ENCODE peak calls at places on chromosomes 2 and 18, in seven cellular contexts. U is dermis microvascular lymphatic vessel endothelial cell, V is LoVo, I is T-cell, Q is M059J, Y is tibial artery, D is choroid plexus epithelial cell. S is an unnamed sample.

GRCh38 chr18:67514901-67515540 is 1.5 kb downstream of the DSEL start:
- DNase-seq in U (no peak), Y (no peak), I (no peak), V (no peak), Q (no peak), D (peak; percentile 33), S (no peak)

GRCh38 chr2:238939074-238939473 is 91.2 kb downstream of the TWIST2 start:
- DNase-seq in U (no peak), V (no peak), Y (peak; percentile 85), I (no peak), D (no peak), Q (no peak), S (peak; percentile 56)

GRCh38 chr2:238864207-238865014 is 16.5 kb downstream of the TWIST2 start:
- DNase-seq in U (peak; percentile 78), D (peak; percentile 98), I (no peak), Q (peak; percentile 97), Y (peak; percentile 95), V (peak; percentile 94), S (peak; percentile 86)

GRCh38 chr2:157256621-157257020 is 884 bp upstream of the GALNT5 start:
- DNase-seq in V (peak; percentile 22), I (no peak), Y (no peak), Q (peak; percentile 12), D (no peak), U (no peak), S (no peak)

GRCh38 chr18:8933714-8934284 is 168.7 kb upstream of the NDUFV2 start:
- DNase-seq in U (no peak), Q (peak; percentile 82), Y (no peak), I (no peak), V (no peak), D (peak; percentile 18), S (no peak)

GRCh38 chr2:145789636-145790035 is 1269.7 kb upstream of the ZEB2 start:
- DNase-seq in V (no peak), I (no peak), Y (no peak), Q (no peak), U (no peak), D (no peak), S (no peak)

GRCh38 chr2:19021100-19021476 is 337.3 kb downstream of the OSR1 start:
- DNase-seq in I (no peak), U (no peak), V (peak; percentile 18), D (peak; percentile 92), Q (peak; percentile 84), Y (no peak), S (no peak)

GRCh38 chr18:75109001-75109400 is 99.9 kb downstream of the PTGR3 start:
- DNase-seq in Q (no peak), D (no peak), I (no peak), Y (no peak), V (no peak), U (no peak), S (no peak)

GRCh38 chr2:5982217-5982910 is 290.2 kb downstream of the SOX11 start:
- DNase-seq in D (no peak), I (no peak), V (no peak), U (no peak), Y (no peak), Q (no peak), S (no peak)

GRCh38 chr18:30903566-30903965 is 139.0 kb downstream of the DSC3 start:
- DNase-seq in Q (peak; percentile 42), D (peak; percentile 38), V (no peak), U (no peak), Y (no peak), I (no peak), S (no peak)

GRCh38 chr2:152166633-152167032 is 8.9 kb downstream of the STAM2 start:
- DNase-seq in I (no peak), Q (no peak), U (no peak), Y (no peak), D (peak; percentile 70), V (no peak), S (no peak)

GRCh38 chr2:70789304-70790078 is 952 bp downstream of the FIGLA start:
- DNase-seq in I (peak; percentile 60), V (no peak), D (peak; percentile 58), Q (peak; percentile 54), U (peak; percentile 43), Y (peak; percentile 72), S (no peak)

GRCh38 chr2:61172671-61173070 is 10.7 kb downstream of the C2orf74 start:
- DNase-seq in Y (no peak), V (no peak), U (no peak), I (no peak), D (no peak), Q (no peak), S (no peak)

GRCh38 chr2:121491566-121491965 is 39.1 kb upstream of the RNU4ATAC start:
- DNase-seq in V (no peak), U (no peak), Y (no peak), I (no peak), D (no peak), Q (no peak), S (no peak)

GRCh38 chr2:187775196-187775595 is 221.0 kb upstream of the TFPI start:
- DNase-seq in I (no peak), D (no peak), U (no peak), Q (no peak), Y (no peak), V (no peak), S (no peak)

GRCh38 chr18:45588831-45589558 is 26.3 kb upstream of the SLC14A2 start:
- DNase-seq in Y (no peak), Q (peak; percentile 66), U (no peak), V (no peak), I (no peak), D (peak; percentile 75), S (no peak)

GRCh38 chr2:28378679-28379392 is 13.8 kb upstream of the FOSL2 start:
- DNase-seq in D (no peak), V (no peak), Q (no peak), U (no peak), I (no peak), Y (no peak), S (no peak)

GRCh38 chr2:175838979-175839378 is 163.1 kb downstream of the LNPK start:
- DNase-seq in D (no peak), Q (no peak), I (no peak), Y (no peak), V (no peak), U (no peak), S (no peak)

GRCh38 chr2:11513319-11513718 is 20.5 kb upstream of the GREB1 start:
- DNase-seq in V (no peak), I (no peak), U (no peak), Q (no peak), D (no peak), Y (no peak), S (no peak)

GRCh38 chr2:43276962-43277383 is 50.6 kb upstream of the ZFP36L2 start:
- DNase-seq in V (peak; percentile 43), D (peak; percentile 44), U (no peak), Q (peak; percentile 73), I (no peak), Y (peak; percentile 69), S (no peak)

GRCh38 chr2:150280255-150280654 is 207.2 kb downstream of the RND3 start:
- DNase-seq in D (peak; percentile 73), I (no peak), V (no peak), U (no peak), Y (no peak), Q (peak; percentile 49), S (no peak)

GRCh38 chr2:107072150-107072940 is 186.4 kb upstream of the ST6GAL2 start:
- DNase-seq in D (peak; percentile 69), Y (no peak), I (no peak), V (no peak), Q (no peak), U (no peak), S (no peak)

GRCh38 chr2:32849456-32850194 is 97.1 kb upstream of the LTBP1 start:
- DNase-seq in V (no peak), I (no peak), Q (no peak), D (peak; percentile 36), Y (no peak), U (no peak), S (no peak)

GRCh38 chr2:233227579-233227978 is 23.9 kb upstream of the ATG16L1 start:
- DNase-seq in U (no peak), V (no peak), I (no peak), Y (no peak), D (no peak), Q (no peak), S (no peak)

GRCh38 chr2:168851674-168852320 is 38.4 kb downstream of the SPC25 start:
- DNase-seq in I (no peak), Y (no peak), U (no peak), V (peak; percentile 39), Q (peak; percentile 82), D (peak; percentile 91), S (no peak)

GRCh38 chr2:37098416-37099118 is 14.2 kb downstream of the GPATCH11 start:
- DNase-seq in U (no peak), Q (peak; percentile 32), D (no peak), V (no peak), Y (no peak), I (no peak), S (no peak)

GRCh38 chr2:12177052-12177994 is 430.9 kb downstream of the LPIN1 start:
- DNase-seq in U (no peak), Y (no peak), Q (peak; percentile 96), I (no peak), D (peak; percentile 66), V (peak; percentile 24), S (no peak)

GRCh38 chr18:49570836-49571235 is 9.0 kb downstream of the LIPG start:
- DNase-seq in I (no peak), Q (no peak), Y (no peak), U (no peak), D (no peak), V (no peak), S (no peak)

GRCh38 chr2:173590278-173590811 is 235.7 kb downstream of the CDCA7 start:
- DNase-seq in V (peak; percentile 78), D (peak; percentile 84), U (peak; percentile 15), I (no peak), Q (peak; percentile 97), Y (peak; percentile 70), S (peak; percentile 82)

GRCh38 chr2:162244559-162245031 is 1.4 kb upstream of the FAP start:
- DNase-seq in U (no peak), Y (no peak), I (no peak), V (peak; percentile 4), D (peak; percentile 90), Q (peak; percentile 93), S (no peak)

GRCh38 chr2:152335016-152335850 is at the start of gene FMNL2:
- DNase-seq in Q (peak; percentile 80), I (peak; percentile 18), D (peak; percentile 77), Y (peak; percentile 93), V (peak; percentile 83), U (peak; percentile 61), S (peak; percentile 88)

GRCh38 chr2:64751286-64752260 is 97.9 kb upstream of the SERTAD2 start:
- DNase-seq in U (peak; percentile 23), Y (no peak), Q (peak; percentile 98), D (peak; percentile 71), I (no peak), V (peak; percentile 98), S (no peak)

GRCh38 chr18:36309436-36310391 is 12.2 kb downstream of the FHOD3 start:
- DNase-seq in U (no peak), D (peak; percentile 96), I (no peak), Y (no peak), V (peak; percentile 69), Q (peak; percentile 100), S (no peak)